ENCODE peak calls at places on chromosome 17, in eight cellular contexts. U is ovary, T is heart left ventricle, H is spleen, Z is Peyer's patch, W is HCT116, E is IMR-90, M is body of pancreas. O is an unnamed sample.

GRCh38 chr17:76102944-76103273 is 678 bp downstream of the EXOC7 start:
- DNase-seq in T (no peak), E (no peak), Z (no peak), W (no peak), U (no peak), H (no peak), M (no peak), O (no peak)

GRCh38 chr17:76548378-76549214 is 8.8 kb downstream of the PRCD start:
- DNase-seq in E (no peak), M (no peak), U (no peak), W (no peak), Z (no peak), T (no peak), H (peak), O (no peak)

GRCh38 chr17:76670020-76670707 is 26.6 kb upstream of the ST6GALNAC1 start:
- DNase-seq in M (peak), H (no peak), Z (no peak), T (no peak), W (no peak), E (no peak), U (no peak), O (no peak)

GRCh38 chr17:82228278-82228841 is 482 bp upstream of the SLC16A3 start:
- DNase-seq in M (peak), U (peak), W (no peak), H (peak), E (no peak), Z (peak), T (peak), O (no peak)

GRCh38 chr17:32854177-32854576 is 22.7 kb downstream of the MYO1D start:
- DNase-seq in U (no peak), T (no peak), M (no peak), E (no peak), Z (no peak), H (no peak), W (peak), O (no peak)

GRCh38 chr17:2837147-2837561 is 40.9 kb downstream of the RAP1GAP2 start:
- DNase-seq in U (no peak), T (no peak), W (no peak), M (no peak), E (no peak), Z (no peak), H (no peak), O (no peak)

GRCh38 chr17:80101946-80102706 is 745 bp downstream of the GAA start:
- DNase-seq in M (no peak), W (no peak), E (peak), H (peak), Z (no peak), U (no peak), T (no peak), O (no peak)

GRCh38 chr17:29578626-29579485 is 10.4 kb downstream of the TP53I13 start:
- DNase-seq in H (peak), T (peak), W (no peak), Z (no peak), E (no peak), M (peak), U (no peak), O (no peak)

DNA sequence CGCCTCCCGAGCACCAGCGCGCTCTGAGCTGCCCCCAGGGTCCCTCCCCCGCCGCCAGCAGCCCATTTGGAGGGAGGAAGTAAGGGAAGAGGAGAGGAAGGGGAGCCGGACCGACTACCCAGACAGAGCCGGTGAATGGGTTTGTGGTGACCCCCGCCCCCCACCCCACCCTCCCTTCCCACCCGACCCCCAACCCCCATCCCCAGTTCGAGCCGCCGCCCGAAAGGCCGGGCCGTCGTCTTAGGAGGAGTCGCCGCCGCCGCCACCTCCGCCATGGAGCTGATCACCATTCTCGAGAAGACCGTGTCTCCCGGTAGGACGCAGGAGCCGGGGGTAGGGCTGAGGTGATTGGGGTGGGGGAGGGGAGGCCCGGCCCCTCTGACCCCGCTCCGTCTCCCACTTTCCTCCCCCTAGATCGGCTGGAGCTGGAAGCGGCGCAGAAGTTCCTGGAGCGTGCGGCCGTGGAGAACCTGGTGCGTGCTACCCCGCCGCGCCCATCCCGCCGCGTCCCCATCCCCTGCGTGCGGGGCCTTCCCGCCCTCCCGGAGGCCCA is 329 bp downstream of the KPNB1 start:
- DNase-seq in M (peak), H (peak), T (no peak), E (no peak), U (no peak), Z (no peak), W (no peak), O (no peak)
- TF ChIP-seq POLR2A in M (no peak), H (no peak), T (no peak), E (peak), U (peak), Z (peak), W (no peak), O (peak)

GRCh38 chr17:67824735-67825626 is at the start of gene BPTF:
- DNase-seq in H (peak), T (peak), W (peak), Z (peak), M (peak), E (peak), U (peak), O (peak)
- TF ChIP-seq POLR2A in H (no peak), T (peak), W (peak), Z (peak), M (peak), E (peak), U (peak), O (peak)

GRCh38 chr17:58416937-58417299 is 416 bp downstream of the RNF43 start:
- DNase-seq in Z (no peak), H (no peak), E (no peak), M (no peak), T (no peak), W (no peak), U (no peak), O (no peak)

GRCh38 chr17:58414596-58414997 is 2.7 kb downstream of the RNF43 start:
- DNase-seq in U (no peak), H (no peak), W (no peak), T (no peak), E (no peak), M (peak), Z (no peak), O (no peak)

GRCh38 chr17:58417300-58418092 is at the start of gene RNF43:
- DNase-seq in H (peak), Z (peak), E (peak), M (peak), T (peak), U (peak), W (peak), O (peak)

GRCh38 chr17:58415371-58416055 is 1.8 kb downstream of the RNF43 start:
- DNase-seq in W (no peak), M (peak), T (no peak), H (no peak), E (no peak), U (no peak), Z (peak), O (no peak)

DNA sequence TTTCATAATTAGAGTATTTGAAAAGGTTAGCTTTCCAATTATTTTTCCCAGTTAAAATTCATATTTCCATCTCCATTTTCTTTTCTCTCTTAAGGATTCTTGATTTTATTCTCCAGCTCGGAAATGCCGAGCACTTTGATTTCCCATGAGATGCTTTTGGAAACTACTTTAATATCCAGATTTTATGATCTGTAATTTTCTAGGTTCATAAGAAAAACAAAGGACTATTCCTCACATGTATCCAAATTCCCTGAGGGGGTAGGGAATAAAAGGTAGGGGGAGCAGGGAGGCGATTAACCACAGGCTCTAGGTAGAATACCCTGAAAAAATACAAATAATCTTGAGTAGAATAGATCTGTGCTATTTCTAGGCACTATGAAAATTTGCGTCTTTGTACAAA is 938 bp downstream of the RNF43 start:
- DNase-seq in H (no peak), U (no peak), T (no peak), Z (no peak), M (no peak), W (no peak), E (no peak), O (no peak)
- TF ChIP-seq POLR2A in H (no peak), U (no peak), T (no peak), Z (no peak), M (no peak), W (no peak), E (no peak), O (no peak)

GRCh38 chr17:43878260-43879082 is 28.9 kb downstream of the MPP2 start:
- DNase-seq in M (peak), Z (peak), H (peak), W (peak), U (peak), T (peak), E (peak), O (peak)
- TF ChIP-seq POLR2A in M (no peak), Z (no peak), H (no peak), W (no peak), U (no peak), T (no peak), E (no peak), O (no peak)

DNA sequence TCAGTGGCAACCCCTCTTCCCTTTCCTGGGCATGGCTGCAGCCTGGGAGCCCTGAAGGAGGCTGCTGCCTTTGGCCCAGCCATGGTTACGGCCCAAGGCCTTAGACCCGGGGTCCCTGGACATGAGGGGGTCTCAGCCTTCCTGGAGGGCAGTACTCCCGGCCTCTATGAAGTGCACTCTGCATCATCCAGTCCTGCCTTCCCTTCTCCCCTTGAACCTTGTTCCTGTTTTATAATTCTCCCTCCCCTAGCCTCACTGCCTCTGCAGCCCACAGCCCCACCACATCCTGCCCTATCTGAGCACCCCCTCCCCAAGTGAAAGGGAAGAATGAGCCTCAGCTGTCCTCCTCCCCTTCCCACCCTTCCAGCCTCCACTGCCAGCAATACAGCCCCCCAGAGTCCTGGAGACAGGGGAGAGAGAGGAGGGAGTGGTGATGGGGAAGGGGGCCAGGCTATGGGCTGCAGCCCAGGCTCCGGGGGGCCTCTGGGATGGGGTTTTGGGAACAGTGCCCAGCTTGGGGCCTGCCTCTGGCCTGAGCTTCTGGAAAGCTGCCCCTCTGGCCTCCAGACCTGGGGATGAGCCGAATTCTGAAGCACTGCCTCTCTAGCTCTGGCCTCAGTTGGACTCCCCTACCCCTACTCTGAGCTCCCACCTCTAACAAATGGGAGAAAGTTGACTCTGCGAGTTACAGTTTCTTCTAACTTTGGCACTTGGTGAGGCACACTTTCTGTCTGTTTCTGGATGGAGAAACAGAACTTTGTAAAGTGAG is 7.6 kb downstream of the CCR7 start:
- DNase-seq in H (peak), T (peak), M (peak), W (no peak), Z (peak), E (no peak), U (peak), O (no peak)
- TF ChIP-seq POLR2A in H (no peak), T (no peak), M (no peak), W (no peak), Z (no peak), E (no peak), U (no peak), O (no peak)